ENCODE peak calls at places on chromosome 5, in four cellular contexts. S is H7, W is HTR-8/SVneo, K is left cardiac atrium. E is an unnamed sample.
A peak's percentile ranks its signal among the peaks of the same experiment; 100 is the strongest.

GRCh38 chr5:83891261-83891660 is 170.6 kb upstream of the HAPLN1 start:
- DNase-seq in W (no peak), S (no peak), K (no peak), E (no peak)

GRCh38 chr5:35305336-35306020 is 75.2 kb upstream of the PRLR start:
- DNase-seq in W (no peak), S (no peak), K (no peak), E (no peak)

GRCh38 chr5:31741496-31741895 is 102.6 kb downstream of the PDZD2 start:
- DNase-seq in K (no peak), W (no peak), S (no peak), E (no peak)

GRCh38 chr5:16260000-16260399 is 80.4 kb upstream of the MARCHF11 start:
- DNase-seq in W (no peak), K (no peak), S (no peak), E (no peak)

GRCh38 chr5:5021436-5021835 is 118.7 kb upstream of the ADAMTS16 start:
- DNase-seq in S (no peak), W (no peak), K (no peak), E (no peak)

GRCh38 chr5:147780924-147781530 is 1.5 kb downstream of the JAKMIP2 start:
- DNase-seq in S (peak; percentile 7), K (no peak), W (no peak), E (no peak)

GRCh38 chr5:39519566-39520231 is 94.9 kb upstream of the DAB2 start:
- DNase-seq in K (no peak), S (no peak), W (no peak), E (no peak)

GRCh38 chr5:14009575-14009974 is 65.1 kb upstream of the DNAH5 start:
- DNase-seq in S (no peak), W (no peak), K (no peak), E (no peak)

GRCh38 chr5:170097934-170098333 is 7.8 kb upstream of the FOXI1 start:
- DNase-seq in S (no peak), K (peak; percentile 24), W (no peak), E (peak; percentile 14)

GRCh38 chr5:141883184-141883947 is 5.2 kb upstream of the PCDH1 start:
- DNase-seq in K (peak; percentile 62), S (peak; percentile 89), W (peak; percentile 32), E (peak; percentile 93)

GRCh38 chr5:2031581-2031980 is 148.9 kb upstream of the IRX4 start:
- DNase-seq in S (no peak), W (no peak), K (no peak), E (no peak)

GRCh38 chr5:177131352-177131710 is 2.2 kb upstream of the NSD1 start:
- DNase-seq in S (no peak), W (no peak), K (no peak), E (no peak)

GRCh38 chr5:150640311-150641005 is at the start of gene SYNPO:
- DNase-seq in S (no peak), W (peak; percentile 56), K (peak; percentile 86), E (peak; percentile 63)

GRCh38 chr5:64513492-64513891 is 7.7 kb downstream of the RGS7BP start:
- DNase-seq in W (no peak), K (no peak), S (no peak), E (no peak)